ENCODE peak calls at places on chromosome 6, in four cellular contexts. E is PC-3, W is tibial artery, K is aorta. Q is an unnamed sample.

GRCh38 chr6:83696674-83697073 is 12.2 kb downstream of the SNAP91 start:
- DNase-seq in E (peak; percentile 39), W (no peak), K (no peak), Q (peak; percentile 48)

GRCh38 chr6:113627480-113627879 is 229.7 kb upstream of the MARCKS start:
- DNase-seq in E (no peak), W (no peak), K (no peak), Q (no peak)

GRCh38 chr6:148414836-148415235 is 72.2 kb downstream of the SASH1 start:
- DNase-seq in E (peak; percentile 63), W (no peak), K (no peak), Q (peak; percentile 66)

GRCh38 chr6:3913958-3914337 is 64.8 kb downstream of the FAM50B start:
- DNase-seq in E (peak; percentile 66), W (no peak), K (no peak), Q (peak; percentile 54)

GRCh38 chr6:7112741-7113313 is 5.1 kb downstream of the RREB1 start:
- DNase-seq in E (peak; percentile 88), W (no peak), K (no peak), Q (peak; percentile 20)

GRCh38 chr6:3885262-3886036 is 36.3 kb downstream of the FAM50B start:
- DNase-seq in E (peak; percentile 69), W (no peak), K (no peak), Q (peak; percentile 49)

GRCh38 chr6:118743744-118744143 is 92.4 kb upstream of the CEP85L start:
- DNase-seq in E (no peak), W (no peak), K (no peak), Q (no peak)

GRCh38 chr6:107591346-107591745 is 101.4 kb downstream of the SOBP start:
- DNase-seq in E (no peak), W (no peak), K (no peak), Q (no peak)

GRCh38 chr6:113645576-113645970 is 211.6 kb upstream of the MARCKS start:
- DNase-seq in E (peak; percentile 74), W (no peak), K (no peak), Q (peak; percentile 82)

GRCh38 chr6:36679043-36679821 is 718 bp downstream of the CDKN1A start:
- DNase-seq in E (peak; percentile 41), W (peak; percentile 85), K (peak; percentile 95), Q (peak; percentile 62)

GRCh38 chr6:5936611-5937010 is 70.1 kb downstream of the NRN1 start:
- DNase-seq in E (no peak), W (no peak), K (no peak), Q (no peak)

GRCh38 chr6:97548354-97548753 is 265.3 kb upstream of the MMS22L start:
- DNase-seq in E (no peak), W (no peak), K (no peak), Q (no peak)

GRCh38 chr6:165056292-165056691 is 253.1 kb downstream of the C6orf118 start:
- DNase-seq in E (no peak), W (no peak), K (no peak), Q (no peak)

GRCh38 chr6:147331401-147331800 is 127.2 kb downstream of the STXBP5 start:
- DNase-seq in E (no peak), W (no peak), K (no peak), Q (no peak)

GRCh38 chr6:44431118-44431725 is 43.7 kb downstream of the CDC5L start:
- DNase-seq in E (peak; percentile 72), W (no peak), K (no peak), Q (peak; percentile 75)

GRCh38 chr6:121612916-121613315 is 177.5 kb downstream of the GJA1 start:
- DNase-seq in E (no peak), W (no peak), K (no peak), Q (no peak)

GRCh38 chr6:43045371-43045930 is 8.2 kb downstream of the CUL7 start:
- DNase-seq in E (no peak), W (no peak), K (peak; percentile 59), Q (no peak)

GRCh38 chr6:2810092-2810671 is 31.5 kb downstream of the SERPINB1 start:
- DNase-seq in E (peak; percentile 98), W (no peak), K (no peak), Q (peak; percentile 99)

GRCh38 chr6:118720125-118720473 is 68.7 kb upstream of the CEP85L start:
- DNase-seq in E (no peak), W (no peak), K (no peak), Q (no peak)

GRCh38 chr6:33320315-33321181 is 3.0 kb upstream of the ZBTB22 start:
- DNase-seq in E (peak; percentile 79), W (peak; percentile 80), K (peak; percentile 91), Q (peak; percentile 88)

GRCh38 chr6:116268589-116269293 is 11.0 kb downstream of the TSPYL1 start:
- DNase-seq in E (peak; percentile 85), W (no peak), K (no peak), Q (peak; percentile 82)

GRCh38 chr6:138142806-138143205 is 18.9 kb upstream of the ARFGEF3 start:
- DNase-seq in E (no peak), W (no peak), K (no peak), Q (no peak)